ENCODE peak calls at places on chromosomes 2 and 18, in five cellular contexts. S is GM18507, C is AG10803, Q is activated T-cell treated with anti-CD3 and anti-CD28 coated beads for 24 hours, K is B cell. V is an unnamed sample.

GRCh38 chr18:48940854-48941531 is 9.8 kb downstream of the SMAD7 start:
- DNase-seq in S (no peak), C (no peak), Q (peak), K (peak), V (no peak)

GRCh38 chr2:10431797-10432196 is 16.3 kb downstream of the ODC1 start:
- DNase-seq in S (no peak), C (no peak), Q (no peak), K (no peak), V (no peak)

GRCh38 chr18:6948238-6948637 is 169.4 kb downstream of the LAMA1 start:
- DNase-seq in S (no peak), C (no peak), Q (no peak), K (no peak), V (no peak)

GRCh38 chr2:164671664-164672396 is 50.5 kb upstream of the GRB14 start:
- DNase-seq in S (no peak), C (peak), Q (no peak), K (no peak), V (peak)

GRCh38 chr2:143975216-143975615 is 544.7 kb downstream of the ZEB2 start:
- DNase-seq in S (no peak), C (no peak), Q (no peak), K (no peak), V (no peak)

GRCh38 chr18:10099539-10100140 is 185.8 kb downstream of the VAPA start:
- DNase-seq in S (no peak), C (peak), Q (no peak), K (no peak), V (peak)

GRCh38 chr2:221571391-221572179 is 519 bp downstream of the EPHA4 start:
- DNase-seq in S (no peak), C (peak), Q (no peak), K (no peak), V (peak)

GRCh38 chr2:238370482-238371372 is 50.4 kb downstream of the TRAF3IP1 start:
- DNase-seq in S (no peak), C (peak), Q (peak), K (peak), V (peak)

GRCh38 chr2:204018717-204019116 is 82.2 kb downstream of the ICOS start:
- DNase-seq in S (no peak), C (no peak), Q (no peak), K (no peak), V (no peak)

GRCh38 chr2:130884503-130884902 is 47.8 kb downstream of the ARHGEF4 start:
- DNase-seq in S (no peak), C (no peak), Q (no peak), K (no peak), V (no peak)

GRCh38 chr2:160353166-160353565 is 140.4 kb downstream of the RBMS1 start:
- DNase-seq in S (no peak), C (no peak), Q (no peak), K (no peak), V (no peak)

GRCh38 chr2:134206573-134206972 is 47.3 kb upstream of the MGAT5 start:
- DNase-seq in S (no peak), C (peak), Q (no peak), K (no peak), V (peak)

GRCh38 chr2:168185583-168186274 is 61.7 kb downstream of the STK39 start:
- DNase-seq in S (no peak), C (no peak), Q (no peak), K (no peak), V (peak)

GRCh38 chr2:231541605-231542509 is 11.6 kb upstream of the NMUR1 start:
- DNase-seq in S (no peak), C (no peak), Q (no peak), K (no peak), V (no peak)

GRCh38 chr2:64906853-64907536 is 82.2 kb upstream of the SLC1A4 start:
- DNase-seq in S (no peak), C (no peak), Q (no peak), K (no peak), V (no peak)

GRCh38 chr2:105568323-105568610 is 169.4 kb upstream of the FHL2 start:
- DNase-seq in S (no peak), C (peak), Q (no peak), K (no peak), V (peak)

GRCh38 chr2:101398026-101398830 is 10.9 kb upstream of the CREG2 start:
- DNase-seq in S (no peak), C (no peak), Q (no peak), K (no peak), V (no peak)

GRCh38 chr2:217903859-217904613 is 98.8 kb downstream of the TNS1 start:
- DNase-seq in S (no peak), C (peak), Q (no peak), K (no peak), V (no peak)

V was measured in foreskin fibroblast.